ENCODE peak calls at places on chromosome 4, in six cellular contexts. One of them, this sample, is unnamed.

GRCh38 chr4:127446309-127446708 is 186.4 kb upstream of the INTU start:
- DNase-seq in fibroblast of the aortic adventitia: peak
- DNase-seq in A549: no peak
- DNase-seq in nephron progenitor cell: no peak
- DNase-seq in cardiac muscle cell: peak
- DNase-seq in fibroblast of pulmonary artery: no peak
- DNase-seq in this sample: no peak

GRCh38 chr4:151887816-151888180 is 127.0 kb upstream of the GATB start:
- DNase-seq in cardiac muscle cell: no peak
- DNase-seq in fibroblast of the aortic adventitia: no peak
- DNase-seq in A549: no peak
- DNase-seq in fibroblast of pulmonary artery: no peak
- DNase-seq in nephron progenitor cell: no peak
- DNase-seq in this sample: no peak

GRCh38 chr4:61443813-61444510 is 243.8 kb downstream of the ADGRL3 start:
- DNase-seq in A549: no peak
- DNase-seq in cardiac muscle cell: peak
- DNase-seq in fibroblast of the aortic adventitia: peak
- DNase-seq in fibroblast of pulmonary artery: peak
- DNase-seq in nephron progenitor cell: no peak
- DNase-seq in this sample: no peak

GRCh38 chr4:2954358-2955185 is 8.6 kb downstream of the NOP14 start:
- DNase-seq in nephron progenitor cell: no peak
- DNase-seq in fibroblast of pulmonary artery: no peak
- DNase-seq in A549: no peak
- DNase-seq in fibroblast of the aortic adventitia: no peak
- DNase-seq in cardiac muscle cell: no peak
- DNase-seq in this sample: peak

GRCh38 chr4:77025643-77026321 is 50.0 kb downstream of the CCNI start:
- DNase-seq in fibroblast of pulmonary artery: no peak
- DNase-seq in nephron progenitor cell: no peak
- DNase-seq in fibroblast of the aortic adventitia: peak
- DNase-seq in A549: no peak
- DNase-seq in cardiac muscle cell: peak
- DNase-seq in this sample: no peak

GRCh38 chr4:101357751-101358150 is 10.4 kb upstream of the PPP3CA start:
- DNase-seq in cardiac muscle cell: peak
- DNase-seq in fibroblast of pulmonary artery: peak
- DNase-seq in nephron progenitor cell: no peak
- DNase-seq in A549: no peak
- DNase-seq in fibroblast of the aortic adventitia: no peak
- DNase-seq in this sample: no peak

GRCh38 chr4:168593399-168593798 is 96.5 kb downstream of the PALLD start:
- DNase-seq in nephron progenitor cell: no peak
- DNase-seq in cardiac muscle cell: no peak
- DNase-seq in fibroblast of the aortic adventitia: peak
- DNase-seq in A549: no peak
- DNase-seq in fibroblast of pulmonary artery: no peak
- DNase-seq in this sample: no peak

GRCh38 chr4:886244-886643 is 45.9 kb downstream of the GAK start:
- DNase-seq in fibroblast of the aortic adventitia: no peak
- DNase-seq in A549: no peak
- DNase-seq in nephron progenitor cell: no peak
- DNase-seq in fibroblast of pulmonary artery: no peak
- DNase-seq in cardiac muscle cell: no peak
- DNase-seq in this sample: no peak

GRCh38 chr4:10643600-10644425 is 40.8 kb downstream of the CLNK start:
- DNase-seq in A549: no peak
- DNase-seq in fibroblast of the aortic adventitia: no peak
- DNase-seq in cardiac muscle cell: no peak
- DNase-seq in fibroblast of pulmonary artery: no peak
- DNase-seq in nephron progenitor cell: no peak
- DNase-seq in this sample: no peak

GRCh38 chr4:123856689-123857545 is 460.3 kb downstream of the SPRY1 start:
- DNase-seq in fibroblast of pulmonary artery: peak
- DNase-seq in fibroblast of the aortic adventitia: peak
- DNase-seq in A549: peak
- DNase-seq in nephron progenitor cell: peak
- DNase-seq in cardiac muscle cell: peak
- DNase-seq in this sample: no peak

GRCh38 chr4:153067376-153067775 is 131.3 kb downstream of the FHDC1 start:
- DNase-seq in cardiac muscle cell: peak
- DNase-seq in fibroblast of pulmonary artery: peak
- DNase-seq in nephron progenitor cell: no peak
- DNase-seq in fibroblast of the aortic adventitia: no peak
- DNase-seq in A549: no peak
- DNase-seq in this sample: no peak

GRCh38 chr4:23234716-23235115 is 542.0 kb downstream of the GBA3 start:
- DNase-seq in cardiac muscle cell: peak
- DNase-seq in fibroblast of pulmonary artery: peak
- DNase-seq in fibroblast of the aortic adventitia: no peak
- DNase-seq in nephron progenitor cell: no peak
- DNase-seq in A549: no peak
- DNase-seq in this sample: no peak

GRCh38 chr4:2893772-2894171 is 50.1 kb downstream of the ADD1 start:
- DNase-seq in fibroblast of pulmonary artery: peak
- DNase-seq in nephron progenitor cell: no peak
- DNase-seq in cardiac muscle cell: peak
- DNase-seq in A549: no peak
- DNase-seq in fibroblast of the aortic adventitia: peak
- DNase-seq in this sample: no peak

GRCh38 chr4:108683479-108683878 is 33.1 kb downstream of the OSTC start:
- DNase-seq in A549: peak
- DNase-seq in nephron progenitor cell: no peak
- DNase-seq in cardiac muscle cell: peak
- DNase-seq in fibroblast of pulmonary artery: peak
- DNase-seq in fibroblast of the aortic adventitia: peak
- DNase-seq in this sample: no peak

GRCh38 chr4:152044341-152044740 is 283.5 kb upstream of the GATB start:
- DNase-seq in cardiac muscle cell: no peak
- DNase-seq in A549: no peak
- DNase-seq in nephron progenitor cell: no peak
- DNase-seq in fibroblast of pulmonary artery: no peak
- DNase-seq in fibroblast of the aortic adventitia: no peak
- DNase-seq in this sample: no peak

GRCh38 chr4:3263053-3263958 is 14.3 kb downstream of the MSANTD1 start:
- DNase-seq in fibroblast of pulmonary artery: no peak
- DNase-seq in fibroblast of the aortic adventitia: no peak
- DNase-seq in nephron progenitor cell: no peak
- DNase-seq in A549: no peak
- DNase-seq in cardiac muscle cell: no peak
- DNase-seq in this sample: no peak

GRCh38 chr4:124804584-124804983 is 92.1 kb upstream of the ANKRD50 start:
- DNase-seq in fibroblast of the aortic adventitia: no peak
- DNase-seq in A549: no peak
- DNase-seq in fibroblast of pulmonary artery: no peak
- DNase-seq in nephron progenitor cell: no peak
- DNase-seq in cardiac muscle cell: no peak
- DNase-seq in this sample: no peak

GRCh38 chr4:141127884-141128283 is 5.4 kb downstream of the RNF150 start:
- DNase-seq in A549: no peak
- DNase-seq in fibroblast of the aortic adventitia: no peak
- DNase-seq in cardiac muscle cell: no peak
- DNase-seq in fibroblast of pulmonary artery: no peak
- DNase-seq in nephron progenitor cell: no peak
- DNase-seq in this sample: no peak

GRCh38 chr4:145069361-145069760 is 28.6 kb downstream of the ANAPC10 start:
- DNase-seq in fibroblast of pulmonary artery: peak
- DNase-seq in cardiac muscle cell: peak
- DNase-seq in A549: no peak
- DNase-seq in nephron progenitor cell: no peak
- DNase-seq in fibroblast of the aortic adventitia: peak
- DNase-seq in this sample: no peak

GRCh38 chr4:153564630-153565525 is 98.7 kb downstream of the TMEM131L start:
- DNase-seq in nephron progenitor cell: no peak
- DNase-seq in fibroblast of the aortic adventitia: peak
- DNase-seq in fibroblast of pulmonary artery: peak
- DNase-seq in cardiac muscle cell: no peak
- DNase-seq in A549: no peak
- DNase-seq in this sample: no peak

GRCh38 chr4:26260571-26260970 is 60.2 kb upstream of the RBPJ start:
- DNase-seq in nephron progenitor cell: no peak
- DNase-seq in fibroblast of the aortic adventitia: no peak
- DNase-seq in A549: no peak
- DNase-seq in fibroblast of pulmonary artery: no peak
- DNase-seq in cardiac muscle cell: no peak
- DNase-seq in this sample: no peak

GRCh38 chr4:55920571-55920970 is 28.2 kb upstream of the CEP135 start:
- DNase-seq in fibroblast of pulmonary artery: peak
- DNase-seq in A549: no peak
- DNase-seq in cardiac muscle cell: peak
- DNase-seq in fibroblast of the aortic adventitia: peak
- DNase-seq in nephron progenitor cell: no peak
- DNase-seq in this sample: no peak

GRCh38 chr4:185677915-185678314 is 134.1 kb downstream of the SORBS2 start:
- DNase-seq in fibroblast of pulmonary artery: no peak
- DNase-seq in nephron progenitor cell: no peak
- DNase-seq in cardiac muscle cell: no peak
- DNase-seq in fibroblast of the aortic adventitia: no peak
- DNase-seq in A549: no peak
- DNase-seq in this sample: no peak

GRCh38 chr4:147360301-147360700 is 120.6 kb upstream of the EDNRA start:
- DNase-seq in A549: no peak
- DNase-seq in nephron progenitor cell: no peak
- DNase-seq in fibroblast of pulmonary artery: peak
- DNase-seq in fibroblast of the aortic adventitia: peak
- DNase-seq in cardiac muscle cell: peak
- DNase-seq in this sample: no peak

GRCh38 chr4:41396869-41397268 is 140.1 kb downstream of the UCHL1 start:
- DNase-seq in A549: no peak
- DNase-seq in fibroblast of the aortic adventitia: no peak
- DNase-seq in fibroblast of pulmonary artery: no peak
- DNase-seq in nephron progenitor cell: no peak
- DNase-seq in cardiac muscle cell: no peak
- DNase-seq in this sample: no peak

GRCh38 chr4:8840006-8840793 is 31.4 kb downstream of the HMX1 start:
- DNase-seq in fibroblast of pulmonary artery: no peak
- DNase-seq in fibroblast of the aortic adventitia: no peak
- DNase-seq in cardiac muscle cell: no peak
- DNase-seq in nephron progenitor cell: no peak
- DNase-seq in A549: no peak
- DNase-seq in this sample: no peak

GRCh38 chr4:153260553-153261306 is 56.5 kb downstream of the TRIM2 start:
- DNase-seq in nephron progenitor cell: no peak
- DNase-seq in A549: no peak
- DNase-seq in fibroblast of the aortic adventitia: peak
- DNase-seq in fibroblast of pulmonary artery: peak
- DNase-seq in cardiac muscle cell: peak
- DNase-seq in this sample: no peak

GRCh38 chr4:153438916-153439756 is 27.0 kb upstream of the TMEM131L start:
- DNase-seq in A549: no peak
- DNase-seq in fibroblast of pulmonary artery: no peak
- DNase-seq in cardiac muscle cell: no peak
- DNase-seq in fibroblast of the aortic adventitia: no peak
- DNase-seq in nephron progenitor cell: no peak
- DNase-seq in this sample: no peak

GRCh38 chr4:150318971-150319370 is 240.7 kb downstream of the DCLK2 start:
- DNase-seq in nephron progenitor cell: no peak
- DNase-seq in cardiac muscle cell: no peak
- DNase-seq in fibroblast of pulmonary artery: no peak
- DNase-seq in A549: no peak
- DNase-seq in fibroblast of the aortic adventitia: no peak
- DNase-seq in this sample: no peak

GRCh38 chr4:7191546-7192251 is 639 bp upstream of the SORCS2 start:
- DNase-seq in cardiac muscle cell: no peak
- DNase-seq in A549: no peak
- DNase-seq in nephron progenitor cell: no peak
- DNase-seq in fibroblast of pulmonary artery: no peak
- DNase-seq in fibroblast of the aortic adventitia: no peak
- DNase-seq in this sample: no peak

GRCh38 chr4:93786149-93786548 is 42.4 kb upstream of the ATOH1 start:
- DNase-seq in fibroblast of pulmonary artery: no peak
- DNase-seq in fibroblast of the aortic adventitia: no peak
- DNase-seq in nephron progenitor cell: no peak
- DNase-seq in A549: no peak
- DNase-seq in cardiac muscle cell: no peak
- DNase-seq in this sample: no peak

GRCh38 chr4:93791570-93792195 is 36.9 kb upstream of the ATOH1 start:
- DNase-seq in nephron progenitor cell: peak
- DNase-seq in fibroblast of the aortic adventitia: peak
- DNase-seq in A549: peak
- DNase-seq in cardiac muscle cell: peak
- DNase-seq in fibroblast of pulmonary artery: peak
- DNase-seq in this sample: no peak

DNA sequence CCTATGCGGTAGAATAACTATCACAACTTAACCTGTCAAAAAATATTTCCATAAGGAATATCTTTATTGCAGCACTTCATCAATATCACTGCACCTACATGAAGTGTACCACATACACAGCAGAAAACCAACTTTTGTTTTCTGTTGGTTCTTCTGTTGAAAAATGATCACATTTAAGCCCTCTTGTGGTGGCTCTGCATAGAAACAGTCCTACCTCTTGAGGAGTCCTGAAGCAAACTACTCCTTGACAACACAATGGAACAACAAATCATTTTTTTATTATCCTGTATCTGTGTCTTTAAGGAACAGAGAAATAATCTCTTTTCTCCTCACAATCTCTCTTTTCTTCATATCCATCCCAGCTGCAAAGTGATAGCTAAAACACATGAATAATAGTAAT is 39.8 kb upstream of the ATOH1 start:
- DNase-seq in nephron progenitor cell: no peak
- DNase-seq in fibroblast of the aortic adventitia: peak
- DNase-seq in fibroblast of pulmonary artery: peak
- DNase-seq in cardiac muscle cell: peak
- DNase-seq in A549: peak
- DNase-seq in this sample: no peak
- TF ChIP-seq CTCF in nephron progenitor cell: peak
- TF ChIP-seq CTCF in fibroblast of the aortic adventitia: peak
- TF ChIP-seq CTCF in fibroblast of pulmonary artery: peak
- TF ChIP-seq CTCF in cardiac muscle cell: peak
- TF ChIP-seq CTCF in A549: peak
- TF ChIP-seq CTCF in this sample: peak

GRCh38 chr4:92198711-92199110 is 105.1 kb upstream of the GRID2 start:
- DNase-seq in nephron progenitor cell: no peak
- DNase-seq in A549: no peak
- DNase-seq in cardiac muscle cell: peak
- DNase-seq in fibroblast of the aortic adventitia: peak
- DNase-seq in fibroblast of pulmonary artery: peak
- DNase-seq in this sample: no peak
- TF ChIP-seq CTCF in nephron progenitor cell: no peak
- TF ChIP-seq CTCF in A549: no peak
- TF ChIP-seq CTCF in cardiac muscle cell: no peak
- TF ChIP-seq CTCF in fibroblast of the aortic adventitia: no peak
- TF ChIP-seq CTCF in fibroblast of pulmonary artery: no peak
- TF ChIP-seq CTCF in this sample: no peak

GRCh38 chr4:30370105-30370504 is 350.1 kb upstream of the PCDH7 start:
- DNase-seq in nephron progenitor cell: no peak
- DNase-seq in A549: no peak
- DNase-seq in fibroblast of the aortic adventitia: no peak
- DNase-seq in cardiac muscle cell: no peak
- DNase-seq in fibroblast of pulmonary artery: no peak
- DNase-seq in this sample: no peak
- TF ChIP-seq CTCF in nephron progenitor cell: no peak
- TF ChIP-seq CTCF in A549: no peak
- TF ChIP-seq CTCF in fibroblast of the aortic adventitia: no peak
- TF ChIP-seq CTCF in cardiac muscle cell: no peak
- TF ChIP-seq CTCF in fibroblast of pulmonary artery: no peak
- TF ChIP-seq CTCF in this sample: no peak

GRCh38 chr4:102625232-102625930 is 124.2 kb downstream of the NFKB1 start:
- DNase-seq in fibroblast of the aortic adventitia: peak
- DNase-seq in fibroblast of pulmonary artery: peak
- DNase-seq in nephron progenitor cell: no peak
- DNase-seq in cardiac muscle cell: peak
- DNase-seq in A549: no peak
- DNase-seq in this sample: no peak
- TF ChIP-seq CTCF in fibroblast of the aortic adventitia: peak
- TF ChIP-seq CTCF in fibroblast of pulmonary artery: peak
- TF ChIP-seq CTCF in nephron progenitor cell: no peak
- TF ChIP-seq CTCF in cardiac muscle cell: peak
- TF ChIP-seq CTCF in A549: no peak
- TF ChIP-seq CTCF in this sample: peak

GRCh38 chr4:188328966-188329365 is 189.7 kb downstream of the TRIML1 start:
- DNase-seq in nephron progenitor cell: no peak
- DNase-seq in fibroblast of pulmonary artery: no peak
- DNase-seq in fibroblast of the aortic adventitia: no peak
- DNase-seq in A549: no peak
- DNase-seq in cardiac muscle cell: no peak
- DNase-seq in this sample: no peak
- TF ChIP-seq CTCF in nephron progenitor cell: no peak
- TF ChIP-seq CTCF in fibroblast of pulmonary artery: no peak
- TF ChIP-seq CTCF in fibroblast of the aortic adventitia: no peak
- TF ChIP-seq CTCF in A549: no peak
- TF ChIP-seq CTCF in cardiac muscle cell: no peak
- TF ChIP-seq CTCF in this sample: no peak

This sample was measured in D721Med.